ENCODE peak calls at places on chromosomes 3 and 15, in five cellular contexts. W, X, P, I and R are unnamed samples.

GRCh38 chr15:73859236-73859635 is 14.1 kb upstream of the TBC1D21 start:
- DNase-seq in W (no peak), X (no peak), P (no peak), I (no peak), R (no peak)

GRCh38 chr15:45249125-45249780 is 2.8 kb upstream of the SLC28A2 start:
- DNase-seq in W (no peak), X (no peak), P (no peak), I (no peak), R (no peak)

GRCh38 chr15:48924528-48925393 is 39.0 kb downstream of the SHC4 start:
- DNase-seq in W (peak; percentile 32), X (no peak), P (no peak), I (peak; percentile 80), R (no peak)

GRCh38 chr3:24420224-24420623 is 74.4 kb downstream of the THRB start:
- DNase-seq in W (no peak), X (no peak), P (peak; percentile 5), I (no peak), R (no peak)

GRCh38 chr3:183500981-183501704 is 54.4 kb downstream of the KLHL6 start:
- DNase-seq in W (no peak), X (no peak), P (no peak), I (no peak), R (no peak)

GRCh38 chr3:129534428-129535027 is 6.1 kb downstream of the RHO start:
- DNase-seq in W (no peak), X (no peak), P (no peak), I (no peak), R (no peak)

GRCh38 chr3:185157347-185157746 is 4.5 kb upstream of the C3orf70 start:
- DNase-seq in W (no peak), X (no peak), P (no peak), I (no peak), R (no peak)

GRCh38 chr3:176789281-176789705 is 408.0 kb downstream of the TBL1XR1 start:
- DNase-seq in W (no peak), X (no peak), P (no peak), I (no peak), R (no peak)

GRCh38 chr15:85028416-85028815 is 46.8 kb downstream of the PDE8A start:
- DNase-seq in W (no peak), X (no peak), P (no peak), I (no peak), R (no peak)

GRCh38 chr3:29552036-29552435 is 271.2 kb downstream of the RBMS3 start:
- DNase-seq in W (no peak), X (no peak), P (no peak), I (peak; percentile 81), R (no peak)

GRCh38 chr3:150286390-150287147 is 121.5 kb upstream of the TSC22D2 start:
- DNase-seq in W (peak; percentile 40), X (peak; percentile 10), P (peak; percentile 66), I (peak; percentile 72), R (peak; percentile 4)

GRCh38 chr3:111071257-111072015 is at the start of gene NECTIN3:
- DNase-seq in W (peak; percentile 99), X (peak; percentile 93), P (peak; percentile 44), I (peak; percentile 99), R (peak; percentile 86)

GRCh38 chr15:49675051-49675450 is 54.2 kb downstream of the DTWD1 start:
- DNase-seq in W (peak; percentile 93), X (no peak), P (no peak), I (peak; percentile 95), R (no peak)

GRCh38 chr3:31481697-31482096 is 51.0 kb upstream of the STT3B start:
- DNase-seq in W (no peak), X (no peak), P (no peak), I (no peak), R (no peak)

GRCh38 chr3:113151475-113152031 is 59.8 kb upstream of the BOC start:
- DNase-seq in W (peak; percentile 34), X (no peak), P (no peak), I (no peak), R (no peak)

GRCh38 chr3:148847351-148847750 is 17.7 kb upstream of the CPA3 start:
- DNase-seq in W (peak; percentile 32), X (no peak), P (no peak), I (peak; percentile 63), R (no peak)

GRCh38 chr3:37905987-37906674 is 44.5 kb downstream of the CTDSPL start:
- DNase-seq in W (peak; percentile 82), X (no peak), P (no peak), I (peak; percentile 74), R (no peak)

GRCh38 chr15:54594115-54594514 is 602.6 kb downstream of the RSL24D1 start:
- DNase-seq in W (no peak), X (no peak), P (no peak), I (no peak), R (no peak)

GRCh38 chr15:48946088-48946839 is 17.5 kb downstream of the SHC4 start:
- DNase-seq in W (no peak), X (no peak), P (no peak), I (peak; percentile 84), R (no peak)

GRCh38 chr15:74175271-74176191 is 2.0 kb downstream of the ISLR start:
- DNase-seq in W (no peak), X (no peak), P (no peak), I (no peak), R (no peak)

GRCh38 chr3:50411229-50411628 is 51.9 kb upstream of the TMEM115 start:
- DNase-seq in W (no peak), X (no peak), P (no peak), I (no peak), R (no peak)

GRCh38 chr15:91890614-91891013 is 37.1 kb downstream of the SLCO3A1 start:
- DNase-seq in W (no peak), X (no peak), P (no peak), I (peak; percentile 51), R (no peak)

GRCh38 chr3:127757979-127758378 is 64.3 kb downstream of the MGLL start:
- DNase-seq in W (no peak), X (no peak), P (no peak), I (no peak), R (no peak)

GRCh38 chr3:16173696-16174355 is 654 bp upstream of the GALNT15 start:
- DNase-seq in W (peak; percentile 87), X (no peak), P (no peak), I (peak; percentile 62), R (no peak)

GRCh38 chr3:5063724-5064123 is 58.4 kb upstream of the ARL8B start:
- DNase-seq in W (no peak), X (no peak), P (no peak), I (no peak), R (no peak)

GRCh38 chr15:40234783-40235182 is 4.1 kb upstream of the PAK6 start:
- DNase-seq in W (no peak), X (no peak), P (no peak), I (no peak), R (no peak)

GRCh38 chr3:53269888-53270880 is 14.4 kb upstream of the TKT start:
- DNase-seq in W (peak; percentile 99), X (peak; percentile 97), P (peak; percentile 34), I (peak; percentile 100), R (peak; percentile 34)

GRCh38 chr15:43903864-43904290 is 77.1 kb downstream of the WDR76 start:
- DNase-seq in W (peak; percentile 49), X (peak; percentile 25), P (peak; percentile 76), I (peak; percentile 67), R (peak; percentile 83)

GRCh38 chr3:148861277-148861869 is 3.7 kb upstream of the CPA3 start:
- DNase-seq in W (peak; percentile 60), X (no peak), P (peak; percentile 55), I (peak; percentile 71), R (no peak)

GRCh38 chr15:50506121-50506520 is 40.3 kb downstream of the USP50 start:
- DNase-seq in W (no peak), X (no peak), P (no peak), I (no peak), R (peak; percentile 17)

GRCh38 chr3:12996181-12996506 is 77.1 kb downstream of the IQSEC1 start:
- DNase-seq in W (no peak), X (no peak), P (no peak), I (no peak), R (no peak)

GRCh38 chr15:27485265-27485664 is 514.3 kb downstream of the GABRG3 start:
- DNase-seq in W (no peak), X (no peak), P (no peak), I (no peak), R (no peak)
- TF ChIP-seq CTCF in W (no peak), X (no peak), P (no peak), I (no peak), R (no peak)

GRCh38 chr15:87669846-87670245 is 586.7 kb downstream of the NTRK3 start:
- DNase-seq in W (peak; percentile 34), X (no peak), P (no peak), I (no peak), R (no peak)

GRCh38 chr15:87671289-87671688 is 585.2 kb downstream of the NTRK3 start:
- DNase-seq in W (no peak), X (no peak), P (no peak), I (no peak), R (no peak)

GRCh38 chr15:87667643-87668042 is 588.9 kb downstream of the NTRK3 start:
- DNase-seq in W (no peak), X (no peak), P (no peak), I (no peak), R (no peak)

GRCh38 chr15:87672309-87672897 is 584.1 kb downstream of the NTRK3 start:
- DNase-seq in W (peak; percentile 44), X (no peak), P (no peak), I (peak; percentile 74), R (peak; percentile 66)
- TF ChIP-seq CTCF in W (peak; percentile 93), X (peak; percentile 63), P (no peak), I (peak; percentile 94), R (peak; percentile 77)

GRCh38 chr15:67834249-67834592 is 5.6 kb downstream of the RNU6-1 start:
- DNase-seq in W (no peak), X (no peak), P (no peak), I (no peak), R (no peak)

GRCh38 chr15:67833504-67834248 is 6.2 kb downstream of the RNU6-1 start:
- DNase-seq in W (no peak), X (no peak), P (peak; percentile 69), I (no peak), R (peak; percentile 82)

GRCh38 chr15:67832965-67833503 is 6.8 kb downstream of the RNU6-1 start:
- DNase-seq in W (no peak), X (no peak), P (no peak), I (no peak), R (peak; percentile 56)

GRCh38 chr15:67831363-67831762 is 6.1 kb downstream of the SKOR1 start:
- DNase-seq in W (no peak), X (no peak), P (no peak), I (no peak), R (no peak)

DNA sequence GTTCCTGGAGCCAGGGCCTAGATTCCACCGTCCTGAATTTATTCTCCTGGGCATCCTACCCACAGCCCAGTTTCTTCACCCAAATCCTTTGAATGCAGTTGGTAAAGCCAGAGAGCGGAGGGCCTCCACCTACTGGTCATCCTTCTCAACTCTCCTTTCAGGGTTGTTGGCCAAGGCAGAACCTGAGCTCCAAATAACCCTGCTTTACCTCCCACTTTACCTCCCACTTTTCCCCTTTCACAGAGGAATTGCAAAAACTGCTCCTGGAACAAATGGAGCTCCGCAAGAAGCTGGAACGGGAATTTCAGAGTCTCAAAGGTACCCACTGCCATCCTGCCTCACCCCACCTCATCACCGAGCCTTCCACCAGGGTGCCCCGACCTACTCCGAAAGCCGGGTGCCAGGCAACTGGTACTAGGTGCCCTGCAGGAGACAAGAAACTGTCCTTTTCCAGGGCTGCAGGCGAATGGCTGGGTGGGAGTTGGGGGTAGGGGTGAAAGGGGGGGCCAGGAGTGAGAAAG is 6.8 kb downstream of the SKOR1 start:
- DNase-seq in W (peak; percentile 24), X (no peak), P (peak; percentile 34), I (peak; percentile 39), R (no peak)
- TF ChIP-seq CTCF in W (peak; percentile 40), X (no peak), P (peak; percentile 22), I (no peak), R (no peak)

GRCh38 chr3:103813955-103814354 is 1379.1 kb downstream of the ZPLD1 start:
- DNase-seq in W (no peak), X (no peak), P (no peak), I (no peak), R (no peak)

GRCh38 chr3:103810167-103810566 is 1375.4 kb downstream of the ZPLD1 start:
- DNase-seq in W (no peak), X (no peak), P (no peak), I (no peak), R (no peak)
- TF ChIP-seq CTCF in W (no peak), X (no peak), P (no peak), I (no peak), R (no peak)